ENCODE peak calls at places on chromosomes 3 and 15, in four cellular contexts. One of them, this sample, is unnamed.
A peak's percentile ranks its signal among the peaks of the same experiment; 100 is the strongest.

GRCh38 chr3:27681249-27681748 is 40.8 kb downstream of the EOMES start:
- DNase-seq in COLO829: peak; percentile 90
- DNase-seq in GF-D8: peak; percentile 36
- DNase-seq in LoVo: peak; percentile 61
- DNase-seq in this sample: peak; percentile 58

GRCh38 chr3:54870423-54870822 is 57.4 kb downstream of the LRTM1 start:
- DNase-seq in COLO829: peak; percentile 79
- DNase-seq in GF-D8: no peak
- DNase-seq in LoVo: peak; percentile 33
- DNase-seq in this sample: peak; percentile 12

GRCh38 chr15:99558084-99558483 is 7.7 kb upstream of the MEF2A start:
- DNase-seq in COLO829: no peak
- DNase-seq in GF-D8: no peak
- DNase-seq in LoVo: no peak
- DNase-seq in this sample: no peak

GRCh38 chr3:14631687-14632444 is 19.7 kb upstream of the CCDC174 start:
- DNase-seq in COLO829: no peak
- DNase-seq in GF-D8: no peak
- DNase-seq in LoVo: no peak
- DNase-seq in this sample: no peak

GRCh38 chr3:59246719-59247401 is 197.0 kb upstream of the CFAP20DC start:
- DNase-seq in COLO829: no peak
- DNase-seq in GF-D8: no peak
- DNase-seq in LoVo: no peak
- DNase-seq in this sample: no peak

GRCh38 chr15:32763295-32763694 is 45.5 kb downstream of the GREM1 start:
- DNase-seq in COLO829: no peak
- DNase-seq in GF-D8: no peak
- DNase-seq in LoVo: no peak
- DNase-seq in this sample: no peak

GRCh38 chr3:181782306-181782924 is 70.7 kb downstream of the SOX2 start:
- DNase-seq in COLO829: peak; percentile 59
- DNase-seq in GF-D8: no peak
- DNase-seq in LoVo: no peak
- DNase-seq in this sample: peak; percentile 36

GRCh38 chr15:41125950-41126642 is 10.0 kb upstream of the INO80 start:
- DNase-seq in COLO829: no peak
- DNase-seq in GF-D8: no peak
- DNase-seq in LoVo: peak; percentile 15
- DNase-seq in this sample: no peak

GRCh38 chr3:72186485-72186864 is 401.5 kb upstream of the PROK2 start:
- DNase-seq in COLO829: peak; percentile 82
- DNase-seq in GF-D8: no peak
- DNase-seq in LoVo: no peak
- DNase-seq in this sample: no peak

GRCh38 chr3:194101592-194102432 is 34.1 kb upstream of the HES1 start:
- DNase-seq in COLO829: no peak
- DNase-seq in GF-D8: no peak
- DNase-seq in LoVo: no peak
- DNase-seq in this sample: no peak

GRCh38 chr15:70447511-70447910 is 315.8 kb downstream of the UACA start:
- DNase-seq in COLO829: no peak
- DNase-seq in GF-D8: peak; percentile 32
- DNase-seq in LoVo: no peak
- DNase-seq in this sample: no peak

GRCh38 chr15:87604857-87605446 is 651.6 kb downstream of the NTRK3 start:
- DNase-seq in COLO829: peak; percentile 59
- DNase-seq in GF-D8: no peak
- DNase-seq in LoVo: no peak
- DNase-seq in this sample: no peak

GRCh38 chr3:128549283-128550112 is 56.5 kb upstream of the GATA2 start:
- DNase-seq in COLO829: no peak
- DNase-seq in GF-D8: no peak
- DNase-seq in LoVo: no peak
- DNase-seq in this sample: no peak

GRCh38 chr3:100245932-100246331 is 14.9 kb upstream of the TBC1D23 start:
- DNase-seq in COLO829: no peak
- DNase-seq in GF-D8: no peak
- DNase-seq in LoVo: no peak
- DNase-seq in this sample: no peak

GRCh38 chr3:171142985-171143384 is 116.5 kb upstream of the SLC2A2 start:
- DNase-seq in COLO829: no peak
- DNase-seq in GF-D8: no peak
- DNase-seq in LoVo: no peak
- DNase-seq in this sample: no peak

GRCh38 chr3:165817160-165817709 is 20.0 kb downstream of the BCHE start:
- DNase-seq in COLO829: no peak
- DNase-seq in GF-D8: no peak
- DNase-seq in LoVo: no peak
- DNase-seq in this sample: no peak

GRCh38 chr3:42123012-42123581 is 31.9 kb downstream of the TRAK1 start:
- DNase-seq in COLO829: no peak
- DNase-seq in GF-D8: no peak
- DNase-seq in LoVo: no peak
- DNase-seq in this sample: no peak

GRCh38 chr15:41788262-41788661 is 14.0 kb downstream of the MAPKBP1 start:
- DNase-seq in COLO829: no peak
- DNase-seq in GF-D8: no peak
- DNase-seq in LoVo: no peak
- DNase-seq in this sample: no peak

GRCh38 chr3:10594915-10595314 is 89.5 kb upstream of the ATP2B2 start:
- DNase-seq in COLO829: peak; percentile 60
- DNase-seq in GF-D8: no peak
- DNase-seq in LoVo: peak; percentile 25
- DNase-seq in this sample: peak; percentile 71

GRCh38 chr3:62567097-62568021 is 194.0 kb upstream of the FEZF2 start:
- DNase-seq in COLO829: peak; percentile 29
- DNase-seq in GF-D8: no peak
- DNase-seq in LoVo: no peak
- DNase-seq in this sample: no peak

GRCh38 chr15:40942865-40943264 is 10.4 kb upstream of the CHAC1 start:
- DNase-seq in COLO829: no peak
- DNase-seq in GF-D8: no peak
- DNase-seq in LoVo: no peak
- DNase-seq in this sample: no peak

GRCh38 chr3:76702676-76703075 is 337.2 kb upstream of the ROBO2 start:
- DNase-seq in COLO829: no peak
- DNase-seq in GF-D8: no peak
- DNase-seq in LoVo: no peak
- DNase-seq in this sample: no peak

GRCh38 chr3:113194747-113195400 is 16.5 kb upstream of the BOC start:
- DNase-seq in COLO829: no peak
- DNase-seq in GF-D8: no peak
- DNase-seq in LoVo: no peak
- DNase-seq in this sample: no peak

GRCh38 chr3:134795776-134796312 is 784 bp downstream of the EPHB1 start:
- DNase-seq in COLO829: no peak
- DNase-seq in GF-D8: no peak
- DNase-seq in LoVo: no peak
- DNase-seq in this sample: no peak

GRCh38 chr3:182793663-182794454 is 555 bp downstream of the ATP11B start:
- DNase-seq in COLO829: peak; percentile 18
- DNase-seq in GF-D8: peak; percentile 15
- DNase-seq in LoVo: peak; percentile 13
- DNase-seq in this sample: no peak

GRCh38 chr3:128435561-128435960 is 31.1 kb downstream of the DNAJB8 start:
- DNase-seq in COLO829: no peak
- DNase-seq in GF-D8: no peak
- DNase-seq in LoVo: no peak
- DNase-seq in this sample: no peak

GRCh38 chr3:128328546-128329458 is 137.9 kb downstream of the DNAJB8 start:
- DNase-seq in COLO829: no peak
- DNase-seq in GF-D8: no peak
- DNase-seq in LoVo: no peak
- DNase-seq in this sample: no peak

GRCh38 chr15:101250331-101250730 is 1.5 kb downstream of the CHSY1 start:
- DNase-seq in COLO829: peak; percentile 64
- DNase-seq in GF-D8: no peak
- DNase-seq in LoVo: peak; percentile 32
- DNase-seq in this sample: no peak

GRCh38 chr3:141875374-141875892 is 1.0 kb upstream of the ATP1B3 start:
- DNase-seq in COLO829: peak; percentile 87
- DNase-seq in GF-D8: peak; percentile 34
- DNase-seq in LoVo: peak; percentile 85
- DNase-seq in this sample: peak; percentile 83

This sample was measured in NCI-H460.